ENCODE peak calls at places on chromosomes 6 and 20, in seven cellular contexts. R is upper lobe of left lung, Y is AG04449, W is BJ, X is left ventricle myocardium inferior, T is fibroblast of the aortic adventitia, J is breast epithelium. S is an unnamed sample.

GRCh38 chr6:68296126-68296525 is 339.0 kb upstream of the ADGRB3 start:
- DNase-seq in R (no peak), J (no peak), W (no peak), T (peak), X (no peak), Y (no peak), S (no peak)

GRCh38 chr6:121780325-121781313 is 345.2 kb downstream of the GJA1 start:
- DNase-seq in Y (peak), T (peak), X (peak), W (peak), R (peak), J (peak), S (peak)

GRCh38 chr6:159390384-159390783 is 221.2 kb downstream of the FNDC1 start:
- DNase-seq in Y (no peak), T (peak), R (no peak), X (peak), J (no peak), W (no peak), S (no peak)

GRCh38 chr6:109082178-109082577 is 12.5 kb downstream of the SESN1 start:
- DNase-seq in R (no peak), J (no peak), T (peak), W (no peak), X (no peak), Y (no peak), S (peak)

GRCh38 chr6:25229671-25230321 is 49.4 kb upstream of the CARMIL1 start:
- DNase-seq in W (peak), Y (peak), X (no peak), T (peak), J (no peak), R (no peak), S (peak)

GRCh38 chr20:8764289-8764962 is 304.5 kb upstream of the PLCB4 start:
- DNase-seq in R (no peak), J (no peak), Y (no peak), T (peak), W (no peak), X (no peak), S (peak)

GRCh38 chr6:137357263-137357947 is 136.8 kb downstream of the OLIG3 start:
- DNase-seq in W (no peak), J (no peak), X (no peak), Y (no peak), T (no peak), R (no peak), S (no peak)

GRCh38 chr20:23350855-23351838 is 556 bp downstream of the NXT1 start:
- DNase-seq in Y (no peak), W (no peak), T (peak), X (peak), J (no peak), R (no peak), S (no peak)

GRCh38 chr20:49424536-49424935 is 57.9 kb downstream of the KCNB1 start:
- DNase-seq in Y (no peak), R (peak), X (no peak), T (no peak), J (no peak), W (no peak), S (no peak)

GRCh38 chr6:158703840-158704822 is 54.3 kb downstream of the SYTL3 start:
- DNase-seq in Y (no peak), W (no peak), R (peak), J (peak), X (peak), T (peak), S (no peak)

GRCh38 chr20:15446373-15446772 is 1109.0 kb upstream of the FLRT3 start:
- DNase-seq in X (peak), T (no peak), R (no peak), W (no peak), J (peak), Y (no peak), S (no peak)

GRCh38 chr6:118913161-118913560 is 19.2 kb downstream of the ASF1A start:
- DNase-seq in Y (no peak), T (no peak), J (no peak), X (no peak), R (no peak), W (no peak), S (no peak)

GRCh38 chr6:131660195-131660594 is 23.1 kb downstream of the ENPP3 start:
- DNase-seq in J (no peak), Y (no peak), R (no peak), T (peak), W (no peak), X (no peak), S (no peak)

GRCh38 chr6:130717657-130718056 is 109.5 kb upstream of the SMLR1 start:
- DNase-seq in Y (no peak), T (no peak), X (no peak), R (no peak), J (no peak), W (no peak), S (no peak)

GRCh38 chr20:4110885-4111284 is 95.5 kb upstream of the RNF24 start:
- DNase-seq in J (no peak), T (no peak), Y (no peak), W (no peak), R (no peak), X (no peak), S (no peak)

GRCh38 chr6:95693108-95693507 is 115.8 kb downstream of the MANEA start:
- DNase-seq in W (no peak), X (no peak), T (no peak), R (no peak), J (no peak), Y (no peak), S (no peak)

GRCh38 chr20:3158968-3159431 is 665 bp downstream of the FASTKD5 start:
- DNase-seq in W (no peak), T (no peak), Y (no peak), R (no peak), J (no peak), X (no peak), S (no peak)

GRCh38 chr20:23094213-23094896 is 8.2 kb upstream of the CD93 start:
- DNase-seq in R (no peak), J (no peak), T (no peak), W (no peak), Y (no peak), X (no peak), S (no peak)

GRCh38 chr6:124541601-124542000 is 420.6 kb upstream of the RNF217 start:
- DNase-seq in R (no peak), W (no peak), X (no peak), J (no peak), Y (no peak), T (no peak), S (no peak)

GRCh38 chr6:67629268-67629667 is 1005.8 kb upstream of the ADGRB3 start:
- DNase-seq in J (no peak), T (peak), W (peak), R (no peak), X (no peak), Y (peak), S (no peak)

GRCh38 chr20:23147964-23148720 is 62.0 kb upstream of the CD93 start:
- DNase-seq in Y (no peak), T (peak), J (no peak), R (no peak), W (peak), X (no peak), S (peak)

GRCh38 chr6:4666886-4667513 is 109.2 kb upstream of the CDYL start:
- DNase-seq in J (no peak), Y (no peak), R (no peak), T (no peak), W (no peak), X (no peak), S (no peak)

DNA sequence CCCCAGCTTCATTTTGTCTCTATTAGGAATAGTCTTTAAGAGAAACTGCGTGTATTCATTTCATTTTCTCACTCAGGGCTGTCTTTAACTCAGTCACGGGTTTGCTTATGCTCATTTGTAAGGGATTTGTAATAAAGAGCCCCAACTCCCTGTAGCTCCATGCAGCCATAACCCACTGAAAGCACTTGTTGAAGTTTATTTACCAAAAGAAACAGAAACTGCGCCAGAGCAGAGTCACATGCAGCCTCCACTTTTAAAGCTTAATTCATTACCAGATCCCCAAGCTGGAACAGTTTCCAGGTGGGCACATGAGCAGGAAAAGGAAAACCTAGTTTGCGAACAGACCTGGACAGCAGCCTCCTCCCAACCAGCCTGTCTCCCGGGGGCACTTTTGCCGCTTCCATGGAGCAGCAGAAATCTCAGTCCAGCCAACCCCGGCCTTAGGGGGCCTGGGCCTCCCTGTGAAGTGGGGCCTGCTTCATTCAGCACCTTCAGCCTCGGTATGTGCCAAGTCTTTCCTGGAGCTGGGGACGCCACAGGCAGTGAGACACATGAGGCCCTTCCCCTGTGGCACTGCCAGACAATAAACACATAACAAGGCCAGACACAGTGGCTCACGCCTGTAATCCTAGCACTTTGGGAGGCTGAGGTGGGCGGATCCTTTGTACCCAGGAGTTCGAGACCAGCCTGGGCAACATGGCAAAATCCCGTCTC is 4.5 kb downstream of the BCAS4 start:
- DNase-seq in Y (no peak), J (no peak), R (no peak), T (no peak), W (no peak), X (no peak), S (no peak)
- H3K4me3 ChIP-seq in Y (no peak), J (no peak), R (no peak), T (no peak), W (no peak), X (no peak), S (no peak)

DNA sequence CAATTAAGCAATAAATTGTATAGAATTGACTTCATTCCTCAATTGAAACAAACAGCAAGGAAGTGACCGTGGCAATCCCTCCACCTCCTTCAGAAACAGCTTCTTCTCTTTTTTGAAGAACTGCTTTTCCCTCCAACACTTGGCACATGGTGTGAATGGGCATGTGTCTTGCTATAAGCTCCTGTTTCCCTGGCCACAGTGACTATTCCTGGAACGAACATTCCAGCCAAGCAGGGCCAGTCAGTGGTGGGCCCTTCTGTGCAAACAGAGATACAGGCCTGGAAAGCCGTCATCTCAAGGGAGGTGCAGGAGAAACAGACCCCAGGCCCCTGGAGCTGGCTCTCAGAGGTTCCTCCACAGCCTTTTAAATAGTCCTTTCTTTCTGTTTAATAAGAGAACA is 6.9 kb downstream of the TXNDC5 start:
- DNase-seq in R (no peak), X (no peak), T (no peak), W (no peak), J (no peak), Y (no peak), S (no peak)
- H3K4me3 ChIP-seq in R (no peak), X (no peak), T (no peak), W (no peak), J (no peak), Y (no peak), S (no peak)

GRCh38 chr6:44270526-44271405 is 516 bp downstream of the TMEM151B start:
- DNase-seq in R (peak), J (no peak), Y (no peak), W (no peak), T (no peak), X (no peak), S (no peak)
- H3K4me3 ChIP-seq in R (no peak), J (peak), Y (peak), W (no peak), T (no peak), X (peak), S (no peak)

GRCh38 chr6:162032620-162033019 is 694.9 kb downstream of the PRKN start:
- DNase-seq in R (no peak), J (no peak), Y (no peak), W (no peak), X (no peak), T (peak), S (no peak)

GRCh38 chr6:162026843-162027242 is 700.7 kb downstream of the PRKN start:
- DNase-seq in X (no peak), J (no peak), W (no peak), T (no peak), Y (no peak), R (no peak), S (no peak)

GRCh38 chr6:162029873-162030576 is 697.5 kb downstream of the PRKN start:
- DNase-seq in J (no peak), T (no peak), R (no peak), Y (no peak), W (no peak), X (no peak), S (no peak)
- H3K4me3 ChIP-seq in J (no peak), T (no peak), R (no peak), Y (no peak), W (no peak), X (no peak), S (no peak)

GRCh38 chr6:16514249-16514648 is 247.0 kb downstream of the ATXN1 start:
- DNase-seq in X (no peak), R (no peak), J (no peak), Y (no peak), W (no peak), T (peak), S (no peak)

GRCh38 chr6:16511048-16511660 is 250.1 kb downstream of the ATXN1 start:
- DNase-seq in X (no peak), Y (no peak), R (no peak), W (no peak), J (no peak), T (peak), S (no peak)

GRCh38 chr6:16510245-16510644 is 251.0 kb downstream of the ATXN1 start:
- DNase-seq in R (no peak), J (no peak), X (no peak), Y (no peak), T (no peak), W (no peak), S (no peak)

GRCh38 chr6:16511723-16512584 is 249.3 kb downstream of the ATXN1 start:
- DNase-seq in R (no peak), T (no peak), J (no peak), X (no peak), W (no peak), Y (no peak), S (no peak)

GRCh38 chr6:16512585-16513109 is 248.6 kb downstream of the ATXN1 start:
- DNase-seq in W (no peak), T (no peak), J (no peak), Y (no peak), X (no peak), R (no peak), S (no peak)
- H3K4me3 ChIP-seq in W (no peak), T (no peak), J (no peak), Y (no peak), X (no peak), R (no peak), S (no peak)

GRCh38 chr20:10217517-10218410 is 866 bp upstream of the SNAP25 start:
- DNase-seq in R (peak), Y (no peak), W (peak), X (no peak), T (peak), J (no peak), S (peak)
- H3K4me3 ChIP-seq in R (no peak), Y (no peak), W (peak), X (peak), T (no peak), J (peak), S (peak)

GRCh38 chr6:100166991-100167390 is 173.0 kb upstream of the MCHR2 start:
- DNase-seq in X (no peak), W (no peak), T (no peak), J (no peak), R (no peak), Y (peak), S (no peak)

GRCh38 chr6:100163035-100163434 is 169.0 kb upstream of the MCHR2 start:
- DNase-seq in X (no peak), R (no peak), T (no peak), J (no peak), Y (no peak), W (no peak), S (no peak)

GRCh38 chr6:100160913-100161312 is 166.9 kb upstream of the MCHR2 start:
- DNase-seq in T (no peak), W (no peak), X (no peak), R (no peak), Y (no peak), J (no peak), S (no peak)

GRCh38 chr6:100165442-100165841 is 171.4 kb upstream of the MCHR2 start:
- DNase-seq in W (no peak), J (no peak), Y (no peak), R (no peak), T (no peak), X (no peak), S (no peak)

GRCh38 chr6:100161782-100162181 is 167.8 kb upstream of the MCHR2 start:
- DNase-seq in W (no peak), T (no peak), X (no peak), Y (no peak), R (no peak), J (no peak), S (no peak)
- H3K4me3 ChIP-seq in W (no peak), T (no peak), X (no peak), Y (no peak), R (no peak), J (no peak), S (no peak)

GRCh38 chr20:53220482-53221307 is 248.5 kb downstream of the TSHZ2 start:
- DNase-seq in R (no peak), J (no peak), W (no peak), X (no peak), T (no peak), Y (no peak), S (no peak)

GRCh38 chr20:53215166-53215565 is 243.0 kb downstream of the TSHZ2 start:
- DNase-seq in J (no peak), R (no peak), T (no peak), W (no peak), X (no peak), Y (no peak), S (no peak)

GRCh38 chr20:53214392-53214791 is 242.2 kb downstream of the TSHZ2 start:
- DNase-seq in Y (no peak), X (no peak), R (no peak), J (no peak), W (no peak), T (no peak), S (no peak)

GRCh38 chr20:53216478-53216855 is 244.3 kb downstream of the TSHZ2 start:
- DNase-seq in Y (no peak), T (no peak), R (no peak), W (no peak), X (no peak), J (no peak), S (no peak)

GRCh38 chr20:53216856-53217576 is 244.9 kb downstream of the TSHZ2 start:
- DNase-seq in R (peak), Y (no peak), J (peak), T (peak), X (peak), W (no peak), S (no peak)
- H3K4me3 ChIP-seq in R (no peak), Y (no peak), J (peak), T (no peak), X (peak), W (no peak), S (no peak)

GRCh38 chr20:46430921-46431712 is 24.7 kb upstream of the ELMO2 start:
- DNase-seq in W (no peak), X (no peak), R (no peak), T (no peak), J (no peak), Y (no peak), S (no peak)
- H3K4me3 ChIP-seq in W (no peak), X (no peak), R (no peak), T (no peak), J (no peak), Y (no peak), S (no peak)